ENCODE peak calls at places on chromosome 19, in ten cellular contexts. S, V, Z, T, I, G, N, X, H and E are unnamed samples.

GRCh38 chr19:18608805-18609716 is 2.5 kb upstream of the CRLF1 start:
- DNase-seq in N (no peak), S (no peak), Z (no peak), X (no peak), V (no peak), T (no peak), G (no peak), I (no peak), H (no peak), E (no peak)

GRCh38 chr19:31110331-31110730 is 238.9 kb downstream of the TSHZ3 start:
- DNase-seq in G (no peak), T (no peak), Z (no peak), X (no peak), V (no peak), S (no peak), N (no peak), H (no peak), I (no peak), E (no peak)

GRCh38 chr19:40443930-40444180 is 280 bp downstream of the SERTAD3 start:
- DNase-seq in T (no peak), N (no peak), H (peak; percentile 62), Z (no peak), I (no peak), G (no peak), S (peak; percentile 79), X (no peak), V (no peak), E (no peak)

GRCh38 chr19:947707-948533 is 22.1 kb downstream of the ARID3A start:
- DNase-seq in X (no peak), V (no peak), Z (no peak), S (no peak), T (no peak), H (no peak), G (peak; percentile 59), I (no peak), N (no peak), E (no peak)

GRCh38 chr19:676343-677105 is at the start of gene FSTL3:
- DNase-seq in G (peak; percentile 60), T (no peak), X (no peak), N (no peak), Z (no peak), S (no peak), V (no peak), H (no peak), I (no peak), E (no peak)

GRCh38 chr19:31548941-31549340 is 199.7 kb upstream of the TSHZ3 start:
- DNase-seq in I (peak; percentile 16), T (no peak), N (peak; percentile 10), Z (no peak), X (no peak), H (no peak), S (no peak), G (peak; percentile 37), V (no peak), E (no peak)

GRCh38 chr19:22807061-22807835 is 23.3 kb upstream of the ZNF99 start:
- DNase-seq in S (no peak), T (no peak), X (no peak), G (no peak), H (no peak), N (no peak), Z (no peak), V (no peak), I (no peak), E (no peak)

GRCh38 chr19:18896421-18896841 is 473 bp upstream of the CERS1 start:
- DNase-seq in Z (no peak), T (no peak), N (no peak), S (no peak), G (no peak), H (no peak), I (no peak), V (no peak), X (no peak), E (no peak)

GRCh38 chr19:5292453-5292842 is 48.2 kb downstream of the PTPRS start:
- DNase-seq in H (no peak), S (no peak), I (peak; percentile 74), G (peak; percentile 69), T (no peak), Z (no peak), N (no peak), X (no peak), V (no peak), E (no peak)

GRCh38 chr19:42394751-42395150 is 4.7 kb upstream of the CNFN start:
- DNase-seq in V (no peak), I (no peak), S (no peak), X (no peak), G (no peak), T (no peak), H (no peak), Z (no peak), N (no peak), E (no peak)

GRCh38 chr19:47779524-47780214 is 1.2 kb downstream of the SELENOW start:
- DNase-seq in H (no peak), I (no peak), G (peak; percentile 77), S (no peak), T (no peak), V (no peak), Z (no peak), X (no peak), N (no peak), E (no peak)

GRCh38 chr19:18674616-18675015 is 8.9 kb upstream of the CRTC1 start:
- DNase-seq in Z (no peak), V (no peak), T (no peak), I (no peak), S (no peak), N (no peak), H (peak; percentile 66), X (no peak), G (peak; percentile 65), E (no peak)

GRCh38 chr19:10612515-10613119 is 12.7 kb upstream of the SLC44A2 start:
- DNase-seq in H (no peak), X (no peak), V (no peak), Z (no peak), G (peak; percentile 86), I (no peak), T (no peak), S (no peak), N (no peak), E (no peak)

GRCh38 chr19:18446811-18447359 is 9.0 kb upstream of the ISYNA1 start:
- DNase-seq in S (no peak), T (no peak), H (no peak), I (no peak), V (no peak), N (no peak), G (peak; percentile 12), Z (no peak), X (no peak), E (no peak)